ENCODE peak calls at places on chromosomes 5 and 9, in eight cellular contexts. G, K, N, I, J, M, O and Q are unnamed samples.
A peak's percentile ranks its signal among the peaks of the same experiment; 100 is the strongest.

GRCh38 chr9:133737071-133737773 is 930 bp downstream of the SARDH start:
- DNase-seq in I (no peak), M (no peak), J (no peak), K (peak; percentile 67), N (no peak), G (no peak), O (no peak), Q (no peak)

GRCh38 chr5:147863409-147864194 is 14.9 kb upstream of the SCGB3A2 start:
- DNase-seq in I (no peak), K (no peak), M (no peak), G (no peak), N (no peak), O (no peak), J (no peak), Q (no peak)

GRCh38 chr9:18396102-18396728 is 77.7 kb upstream of the ADAMTSL1 start:
- DNase-seq in M (peak; percentile 46), K (peak; percentile 85), I (no peak), O (no peak), N (no peak), J (no peak), G (peak; percentile 33), Q (peak; percentile 54)

GRCh38 chr5:66603881-66604280 is 7.7 kb downstream of the MAST4 start:
- DNase-seq in K (no peak), I (no peak), J (no peak), M (no peak), N (no peak), O (no peak), G (no peak), Q (no peak)

GRCh38 chr5:16617272-16617973 is 626 bp upstream of the RETREG1 start:
- DNase-seq in J (no peak), K (peak; percentile 39), G (no peak), O (no peak), I (no peak), M (no peak), N (peak; percentile 57), Q (no peak)

GRCh38 chr5:52870448-52870847 is 82.7 kb downstream of the ITGA1 start:
- DNase-seq in O (no peak), N (no peak), J (no peak), M (peak; percentile 59), G (no peak), K (no peak), I (no peak), Q (peak; percentile 46)

GRCh38 chr5:116300016-116300601 is 215.3 kb downstream of the COMMD10 start:
- DNase-seq in K (no peak), J (no peak), G (no peak), M (peak; percentile 62), I (no peak), N (no peak), O (no peak), Q (no peak)

GRCh38 chr5:141590127-141590526 is 28.7 kb downstream of the DIAPH1 start:
- DNase-seq in O (no peak), N (no peak), G (no peak), K (no peak), J (no peak), M (no peak), I (no peak), Q (no peak)

GRCh38 chr9:136978073-136978864 is 965 bp downstream of the PTGDS start:
- DNase-seq in G (peak; percentile 76), J (no peak), K (peak; percentile 20), I (peak; percentile 55), M (peak; percentile 63), O (no peak), N (peak; percentile 74), Q (no peak)

GRCh38 chr9:98596486-98596885 is 112.2 kb downstream of the GABBR2 start:
- DNase-seq in O (no peak), K (no peak), I (no peak), M (no peak), G (no peak), N (no peak), J (no peak), Q (no peak)

GRCh38 chr9:136614372-136614922 is 48.3 kb upstream of the EGFL7 start:
- DNase-seq in N (no peak), J (no peak), M (peak; percentile 89), O (no peak), K (no peak), G (no peak), I (no peak), Q (peak; percentile 56)

GRCh38 chr9:108746001-108746400 is 109.8 kb downstream of the ACTL7B start:
- DNase-seq in G (no peak), N (no peak), O (no peak), I (no peak), K (no peak), M (no peak), J (no peak), Q (no peak)

GRCh38 chr5:7678057-7678456 is 172.9 kb downstream of the CFAP90 start:
- DNase-seq in I (no peak), M (no peak), N (no peak), G (no peak), J (no peak), K (no peak), O (no peak), Q (no peak)

GRCh38 chr5:56984445-56984844 is 32.5 kb upstream of the MIER3 start:
- DNase-seq in J (no peak), K (no peak), I (no peak), G (no peak), O (no peak), M (no peak), N (no peak), Q (no peak)

GRCh38 chr9:136944094-136944518 is 432 bp downstream of the FBXW5 start:
- DNase-seq in J (no peak), G (no peak), I (no peak), M (peak; percentile 69), O (no peak), N (peak; percentile 56), K (no peak), Q (peak; percentile 56)

GRCh38 chr9:133348763-133349573 is 950 bp downstream of the RPL7A start:
- DNase-seq in O (no peak), K (no peak), M (peak; percentile 15), I (no peak), N (no peak), G (no peak), J (no peak), Q (no peak)

GRCh38 chr5:39140558-39141168 is 66.5 kb upstream of the RICTOR start:
- DNase-seq in J (no peak), N (no peak), K (no peak), G (no peak), O (no peak), I (no peak), M (peak; percentile 35), Q (peak; percentile 40)

GRCh38 chr9:25861416-25861815 is 183.2 kb upstream of the TUSC1 start:
- DNase-seq in I (no peak), J (no peak), N (no peak), K (no peak), M (no peak), O (no peak), G (no peak), Q (no peak)

GRCh38 chr5:153965102-153965645 is 73.5 kb downstream of the FAM114A2 start:
- DNase-seq in J (peak; percentile 57), G (peak; percentile 73), K (peak; percentile 62), I (no peak), O (peak; percentile 14), N (peak; percentile 47), M (peak; percentile 73), Q (peak; percentile 49)

GRCh38 chr5:2193142-2193922 is 310.6 kb upstream of the IRX4 start:
- DNase-seq in M (no peak), O (no peak), I (no peak), G (no peak), N (no peak), K (no peak), J (no peak), Q (no peak)

GRCh38 chr5:133389066-133389590 is 223.2 kb downstream of the FSTL4 start:
- DNase-seq in N (no peak), M (no peak), O (no peak), I (no peak), J (no peak), G (no peak), K (no peak), Q (no peak)

GRCh38 chr5:151096001-151096373 is 15.2 kb upstream of the TNIP1 start:
- DNase-seq in O (no peak), J (no peak), K (no peak), G (no peak), M (no peak), I (no peak), N (no peak), Q (no peak)

GRCh38 chr5:14720236-14720923 is 55.9 kb downstream of the OTULIN start:
- DNase-seq in K (no peak), N (no peak), J (no peak), I (no peak), G (no peak), M (peak; percentile 89), O (no peak), Q (peak; percentile 43)

GRCh38 chr5:72427488-72428437 is 79.4 kb downstream of the ZNF366 start:
- DNase-seq in J (no peak), I (no peak), M (peak; percentile 71), O (no peak), N (no peak), K (no peak), G (no peak), Q (peak; percentile 39)

GRCh38 chr5:179266291-179267070 is 78.8 kb downstream of the ADAMTS2 start:
- DNase-seq in N (no peak), O (no peak), M (peak; percentile 61), G (no peak), J (no peak), K (no peak), I (no peak), Q (no peak)

GRCh38 chr5:23208959-23209431 is 298.4 kb upstream of the PRDM9 start:
- DNase-seq in N (no peak), J (peak; percentile 92), M (no peak), I (no peak), G (peak; percentile 88), K (peak; percentile 68), O (no peak), Q (peak; percentile 69)

GRCh38 chr5:33685873-33686550 is 205.8 kb downstream of the ADAMTS12 start:
- DNase-seq in K (no peak), J (no peak), M (no peak), N (no peak), O (no peak), I (no peak), G (no peak), Q (no peak)

GRCh38 chr5:73446631-73447233 is 1.8 kb downstream of the FOXD1 start:
- DNase-seq in O (no peak), J (peak; percentile 10), K (peak; percentile 34), I (no peak), N (no peak), M (peak; percentile 33), G (no peak), Q (peak; percentile 14)

GRCh38 chr5:181189962-181190710 is 14.9 kb downstream of the TRIM7 start:
- DNase-seq in I (no peak), M (no peak), G (no peak), O (no peak), N (peak; percentile 48), J (no peak), K (no peak), Q (no peak)

GRCh38 chr9:93945400-93946337 is 9.5 kb downstream of the BARX1 start:
- DNase-seq in N (no peak), G (no peak), J (no peak), M (no peak), O (no peak), I (no peak), K (peak; percentile 25), Q (no peak)